ENCODE peak calls at places on chromosome 18, in nine cellular contexts. C is sigmoid colon, U is spleen, S is thyroid gland, Z is heart left ventricle, O is transverse colon, L is A549, X is K562, N is esophagus squamous epithelium. G is an unnamed sample.

GRCh38 chr18:46590103-46590502 is 66.9 kb downstream of the LOXHD1 start:
- DNase-seq in O (no peak), S (no peak), X (no peak), U (no peak), L (no peak), Z (no peak), C (no peak), N (no peak), G (no peak)

GRCh38 chr18:55488473-55488872 is 99.5 kb downstream of the TCF4 start:
- DNase-seq in U (no peak), Z (no peak), N (no peak), L (no peak), S (no peak), O (no peak), X (no peak), C (no peak), G (no peak)

GRCh38 chr18:9513971-9514512 is 38.7 kb downstream of the RALBP1 start:
- DNase-seq in C (no peak), O (no peak), S (no peak), L (peak; percentile 70), X (no peak), N (no peak), U (no peak), Z (no peak), G (no peak)

GRCh38 chr18:13290856-13291271 is 72.3 kb downstream of the LDLRAD4 start:
- DNase-seq in Z (no peak), X (no peak), C (no peak), O (no peak), L (no peak), N (no peak), S (no peak), U (no peak), G (no peak)

GRCh38 chr18:9736942-9737813 is 29.1 kb downstream of the RAB31 start:
- DNase-seq in U (no peak), O (peak; percentile 44), Z (no peak), L (no peak), N (no peak), S (no peak), C (no peak), X (no peak), G (no peak)

GRCh38 chr18:6412933-6413472 is 1.7 kb downstream of the L3MBTL4 start:
- DNase-seq in X (no peak), C (no peak), U (no peak), S (no peak), Z (no peak), N (no peak), O (no peak), L (no peak), G (no peak)

GRCh38 chr18:13246121-13246520 is 27.6 kb downstream of the LDLRAD4 start:
- DNase-seq in C (no peak), Z (no peak), S (no peak), X (no peak), L (no peak), O (no peak), U (no peak), N (no peak), G (no peak)

GRCh38 chr18:49581369-49581768 is 19.5 kb downstream of the LIPG start:
- DNase-seq in L (no peak), X (no peak), S (no peak), Z (no peak), U (no peak), O (no peak), N (no peak), C (no peak), G (no peak)

GRCh38 chr18:24492445-24492844 is 32.0 kb downstream of the HRH4 start:
- DNase-seq in S (peak; percentile 75), O (peak; percentile 24), N (no peak), C (no peak), U (peak; percentile 78), L (no peak), X (no peak), Z (no peak), G (no peak)

GRCh38 chr18:75170022-75170789 is 38.7 kb downstream of the PTGR3 start:
- DNase-seq in S (no peak), Z (peak; percentile 70), U (no peak), O (no peak), X (no peak), N (no peak), L (no peak), C (no peak), G (no peak)

GRCh38 chr18:34977787-34978532 is 63.3 kb upstream of the MAPRE2 start:
- DNase-seq in O (peak; percentile 76), L (peak; percentile 56), S (peak; percentile 30), N (peak; percentile 2), C (peak; percentile 70), Z (peak; percentile 39), X (no peak), U (peak; percentile 91), G (no peak)

GRCh38 chr18:24089059-24089458 is 49.8 kb upstream of the CABYR start:
- DNase-seq in Z (no peak), N (no peak), U (no peak), X (no peak), C (no peak), S (no peak), O (no peak), L (no peak), G (no peak)

GRCh38 chr18:1998121-1998520 is 573.2 kb downstream of the METTL4 start:
- DNase-seq in X (no peak), C (no peak), S (no peak), Z (no peak), N (no peak), L (no peak), O (no peak), U (no peak), G (no peak)

GRCh38 chr18:10950876-10951630 is 198.3 kb downstream of the PIEZO2 start:
- DNase-seq in U (no peak), X (no peak), C (no peak), N (no peak), Z (no peak), O (no peak), S (no peak), L (no peak), G (no peak)

GRCh38 chr18:10950080-10950875 is 199.1 kb downstream of the PIEZO2 start:
- DNase-seq in N (no peak), X (no peak), S (no peak), C (no peak), O (no peak), U (no peak), Z (no peak), L (no peak), G (no peak)

GRCh38 chr18:10951631-10952544 is 197.5 kb downstream of the PIEZO2 start:
- DNase-seq in U (no peak), C (no peak), N (no peak), O (no peak), Z (no peak), L (no peak), X (no peak), S (no peak), G (no peak)

GRCh38 chr18:10949655-10950054 is 199.7 kb downstream of the PIEZO2 start:
- DNase-seq in S (no peak), Z (no peak), U (no peak), C (no peak), X (no peak), N (no peak), L (no peak), O (no peak), G (no peak)

GRCh38 chr18:10953672-10954071 is 195.7 kb downstream of the PIEZO2 start:
- DNase-seq in C (no peak), S (no peak), Z (no peak), U (no peak), N (no peak), L (no peak), X (no peak), O (peak; percentile 14), G (no peak)
- TF ChIP-seq POLR2A in C (no peak), S (no peak), Z (no peak), U (no peak), N (no peak), L (no peak), X (no peak), O (no peak), G (no peak)

GRCh38 chr18:22913861-22914260 is 19.3 kb upstream of the RBBP8 start:
- DNase-seq in Z (no peak), S (peak; percentile 87), C (no peak), U (no peak), O (peak; percentile 79), X (no peak), L (no peak), N (no peak), G (peak; percentile 95)
- TF ChIP-seq CTCF in Z (no peak), S (no peak), C (no peak), U (no peak), O (no peak), X (no peak), L (no peak), N (no peak), G (no peak)

DNA sequence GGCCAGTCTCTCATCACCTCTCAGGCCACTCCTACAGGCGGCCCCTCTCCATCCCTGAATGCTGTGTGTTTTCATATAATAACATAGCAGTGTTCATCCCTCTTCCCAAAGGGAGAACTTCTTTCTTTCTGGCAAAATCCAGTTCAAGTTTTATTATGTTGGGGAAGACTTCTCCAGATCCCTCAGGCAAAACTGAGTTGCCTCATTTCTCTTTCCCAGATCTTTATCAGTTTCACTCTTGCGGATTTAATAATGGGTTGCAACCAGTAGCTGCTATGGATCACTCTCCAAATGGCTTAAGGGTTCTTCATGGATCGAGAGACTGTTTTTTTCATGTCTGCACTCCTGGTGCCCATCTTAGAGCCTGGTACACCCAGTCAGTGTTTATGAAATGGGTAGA is 129.9 kb downstream of the FHOD3 start:
- DNase-seq in S (no peak), L (no peak), O (no peak), C (no peak), Z (no peak), X (no peak), N (no peak), U (no peak), G (no peak)
- H3K27ac ChIP-seq in S (no peak overlapping the region), L (no peak overlapping the region), O (no peak overlapping the region), C (no peak overlapping the region), Z (no peak overlapping the region), X (no peak overlapping the region), N (no peak overlapping the region), U (no peak overlapping the region), G (no peak overlapping the region)

DNA sequence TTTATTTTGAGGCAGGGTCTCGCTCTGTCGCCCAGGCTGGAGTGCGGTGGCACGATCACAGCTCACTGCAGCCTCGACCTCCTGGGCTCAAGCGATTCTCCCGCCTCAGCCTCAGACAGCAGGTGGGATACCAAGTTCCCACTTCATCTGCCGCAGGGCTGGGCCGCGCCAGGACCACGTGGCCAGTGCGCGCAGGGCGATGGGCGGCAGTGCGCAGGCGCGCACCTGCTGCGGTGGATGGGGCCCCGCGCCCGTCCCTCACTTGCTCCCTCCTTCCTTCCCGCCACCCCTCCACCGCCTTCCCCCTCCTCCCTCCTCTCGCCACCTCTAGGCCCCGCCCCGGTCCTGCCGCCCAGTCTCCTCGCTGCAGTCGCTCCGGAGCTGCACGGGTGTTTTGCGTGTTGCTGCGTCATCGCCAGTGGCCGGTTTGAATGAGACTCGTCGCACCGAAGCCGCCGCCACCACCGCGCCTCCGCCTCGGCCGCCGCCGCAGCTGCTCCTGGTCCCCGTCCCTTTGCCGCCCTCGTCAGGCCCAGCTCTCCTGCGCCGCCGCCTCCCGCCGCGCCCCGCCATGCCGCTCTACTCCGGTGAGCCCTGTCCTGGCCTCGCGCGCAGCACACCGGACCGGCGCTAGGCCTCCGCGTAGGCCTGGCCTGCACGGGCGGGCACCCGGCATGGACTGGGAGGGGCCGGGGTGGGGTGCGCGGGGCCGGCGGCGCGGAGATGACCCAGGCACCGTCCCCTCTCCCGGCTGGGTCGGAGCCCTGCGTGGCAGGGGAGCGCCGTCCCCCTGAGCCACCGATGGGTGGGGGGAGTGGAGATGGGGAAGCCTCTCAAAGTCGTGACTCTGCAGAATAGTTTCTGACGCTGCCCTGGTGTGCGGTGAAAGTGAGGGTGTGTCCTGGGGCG is at the start of gene USP14:
- DNase-seq in Z (peak; percentile 96), S (peak; percentile 97), N (peak; percentile 78), O (peak; percentile 98), U (peak; percentile 99), C (peak; percentile 98), X (peak; percentile 100), L (peak; percentile 96), G (peak; percentile 98)
- TF ChIP-seq POLR2A in Z (peak; percentile 44), S (no peak), N (peak; percentile 73), O (peak; percentile 66), U (peak; percentile 22), C (no peak), X (peak; percentile 90), L (peak; percentile 44), G (peak; percentile 68)

G was measured in prostate gland.